ENCODE peak calls at places on chromosomes 3 and 15, in seven cellular contexts. H, V, S, O, B, D and M are unnamed samples.

GRCh38 chr15:68620721-68621528 is 42.1 kb downstream of the CORO2B start:
- DNase-seq in O (peak; percentile 92), H (no peak), V (no peak), S (no peak), B (no peak), D (peak; percentile 79), M (no peak)

GRCh38 chr3:83230376-83230775 is 1468.9 kb upstream of the GBE1 start:
- DNase-seq in O (no peak), B (no peak), D (no peak), V (no peak), S (no peak), H (no peak), M (no peak)

GRCh38 chr15:31069360-31070000 is 32.0 kb downstream of the TRPM1 start:
- DNase-seq in O (no peak), H (no peak), V (no peak), B (no peak), D (no peak), S (no peak), M (no peak)

GRCh38 chr3:160401301-160402095 is 2.0 kb downstream of the SMC4 start:
- DNase-seq in V (no peak), B (peak; percentile 68), S (no peak), O (no peak), D (no peak), H (no peak), M (peak; percentile 64)

GRCh38 chr3:133606902-133607301 is 33.4 kb downstream of the CDV3 start:
- DNase-seq in V (no peak), D (no peak), B (no peak), O (no peak), H (no peak), S (no peak), M (no peak)

GRCh38 chr3:32411442-32411841 is 19.8 kb downstream of the CMTM7 start:
- DNase-seq in O (no peak), S (no peak), B (no peak), H (no peak), V (no peak), D (no peak), M (no peak)

GRCh38 chr3:30875505-30875904 is 19.0 kb downstream of the GADL1 start:
- DNase-seq in D (no peak), B (no peak), H (no peak), V (no peak), O (no peak), S (no peak), M (no peak)

GRCh38 chr15:91948001-91948608 is 94.6 kb downstream of the SLCO3A1 start:
- DNase-seq in B (no peak), O (no peak), D (no peak), V (no peak), H (no peak), S (no peak), M (peak; percentile 4)

GRCh38 chr3:43958005-43958770 is 267.4 kb downstream of the ABHD5 start:
- DNase-seq in H (no peak), D (no peak), O (no peak), B (peak; percentile 66), V (no peak), S (no peak), M (no peak)

GRCh38 chr3:33218072-33218445 is 551 bp downstream of the SUSD5 start:
- DNase-seq in V (no peak), H (no peak), D (no peak), O (no peak), S (no peak), B (no peak), M (no peak)

GRCh38 chr3:172824229-172824628 is 73.7 kb downstream of the ECT2 start:
- DNase-seq in S (no peak), D (no peak), V (no peak), H (no peak), B (no peak), O (no peak), M (no peak)